ENCODE peak calls at places on chromosomes 2 and 18, in five cellular contexts. One of them, this sample, is unnamed.

GRCh38 chr2:100666996-100667395 is 104.2 kb downstream of the PDCL3 start:
- DNase-seq in body of pancreas: no peak
- DNase-seq in tibial nerve: no peak
- DNase-seq in heart right ventricle: no peak
- DNase-seq in fibroblast of lung: no peak
- DNase-seq in this sample: no peak

GRCh38 chr2:174730530-174731018 is 33.7 kb downstream of the CHRNA1 start:
- DNase-seq in body of pancreas: no peak
- DNase-seq in tibial nerve: no peak
- DNase-seq in heart right ventricle: no peak
- DNase-seq in fibroblast of lung: no peak
- DNase-seq in this sample: no peak

GRCh38 chr18:5628512-5629255 is 84.9 kb upstream of the EPB41L3 start:
- DNase-seq in body of pancreas: peak
- DNase-seq in tibial nerve: peak
- DNase-seq in heart right ventricle: peak
- DNase-seq in fibroblast of lung: peak
- DNase-seq in this sample: no peak

GRCh38 chr2:85396531-85397470 is 13.4 kb downstream of the CAPG start:
- DNase-seq in body of pancreas: no peak
- DNase-seq in tibial nerve: no peak
- DNase-seq in heart right ventricle: no peak
- DNase-seq in fibroblast of lung: no peak
- DNase-seq in this sample: no peak

GRCh38 chr2:73341039-73341438 is 44.6 kb upstream of the ALMS1 start:
- DNase-seq in body of pancreas: no peak
- DNase-seq in tibial nerve: no peak
- DNase-seq in heart right ventricle: no peak
- DNase-seq in fibroblast of lung: no peak
- DNase-seq in this sample: no peak

GRCh38 chr2:16318474-16319195 is 347.0 kb downstream of the CYRIA start:
- DNase-seq in body of pancreas: no peak
- DNase-seq in tibial nerve: no peak
- DNase-seq in heart right ventricle: no peak
- DNase-seq in fibroblast of lung: no peak
- DNase-seq in this sample: no peak

GRCh38 chr2:128408349-128409305 is 90.0 kb upstream of the HS6ST1 start:
- DNase-seq in body of pancreas: no peak
- DNase-seq in tibial nerve: no peak
- DNase-seq in heart right ventricle: no peak
- DNase-seq in fibroblast of lung: peak
- DNase-seq in this sample: no peak

GRCh38 chr18:70332694-70333093 is 43.8 kb downstream of the SOCS6 start:
- DNase-seq in body of pancreas: no peak
- DNase-seq in tibial nerve: no peak
- DNase-seq in heart right ventricle: no peak
- DNase-seq in fibroblast of lung: peak
- DNase-seq in this sample: no peak

GRCh38 chr18:49819768-49820662 is 6.7 kb upstream of the ACAA2 start:
- DNase-seq in body of pancreas: no peak
- DNase-seq in tibial nerve: no peak
- DNase-seq in heart right ventricle: no peak
- DNase-seq in fibroblast of lung: peak
- DNase-seq in this sample: peak

GRCh38 chr2:106085441-106085911 is 108.6 kb downstream of the UXS1 start:
- DNase-seq in body of pancreas: peak
- DNase-seq in tibial nerve: no peak
- DNase-seq in heart right ventricle: peak
- DNase-seq in fibroblast of lung: peak
- DNase-seq in this sample: no peak

GRCh38 chr2:191869781-191870180 is 22.9 kb upstream of the CAVIN2 start:
- DNase-seq in body of pancreas: no peak
- DNase-seq in tibial nerve: no peak
- DNase-seq in heart right ventricle: no peak
- DNase-seq in fibroblast of lung: no peak
- DNase-seq in this sample: no peak

GRCh38 chr2:150674283-150674682 is 186.8 kb upstream of the RND3 start:
- DNase-seq in body of pancreas: no peak
- DNase-seq in tibial nerve: no peak
- DNase-seq in heart right ventricle: no peak
- DNase-seq in fibroblast of lung: peak
- DNase-seq in this sample: no peak

DNA sequence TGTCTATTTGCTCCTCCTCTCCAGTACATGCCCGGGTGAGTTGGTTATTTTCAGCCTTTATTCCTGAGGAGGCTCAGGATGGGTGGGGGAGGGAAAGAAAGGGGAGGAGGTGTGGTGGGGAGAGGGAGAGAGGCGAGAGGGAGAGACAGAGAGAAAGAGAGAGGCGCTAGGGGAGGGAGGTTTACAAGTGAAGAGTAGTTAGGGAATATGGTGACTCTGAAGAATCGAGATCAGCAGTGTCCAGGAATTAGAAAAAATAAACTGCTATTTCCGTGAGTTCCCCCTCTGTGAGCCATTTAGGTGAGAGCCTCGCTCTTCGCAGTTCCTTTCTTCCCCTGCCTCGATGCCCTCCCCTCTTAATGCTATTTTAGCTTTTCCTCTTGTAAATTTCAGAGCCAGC is 138.9 kb downstream of the MEIS1 start:
- DNase-seq in body of pancreas: peak
- DNase-seq in tibial nerve: no peak
- DNase-seq in heart right ventricle: no peak
- DNase-seq in fibroblast of lung: peak
- DNase-seq in this sample: no peak
- H3K4me3 ChIP-seq in body of pancreas: no peak
- H3K4me3 ChIP-seq in tibial nerve: no peak
- H3K4me3 ChIP-seq in heart right ventricle: no peak
- H3K4me3 ChIP-seq in fibroblast of lung: peak
- H3K4me3 ChIP-seq in this sample: no peak

GRCh38 chr2:189552334-189552990 is 28.1 kb downstream of the SLC40A1 start:
- DNase-seq in body of pancreas: no peak
- DNase-seq in tibial nerve: no peak
- DNase-seq in heart right ventricle: no peak
- DNase-seq in fibroblast of lung: peak
- DNase-seq in this sample: no peak

GRCh38 chr2:189549440-189549832 is 31.1 kb downstream of the SLC40A1 start:
- DNase-seq in body of pancreas: peak
- DNase-seq in tibial nerve: no peak
- DNase-seq in heart right ventricle: peak
- DNase-seq in fibroblast of lung: peak
- DNase-seq in this sample: no peak

GRCh38 chr2:189553689-189554088 is 26.9 kb downstream of the SLC40A1 start:
- DNase-seq in body of pancreas: no peak
- DNase-seq in tibial nerve: no peak
- DNase-seq in heart right ventricle: no peak
- DNase-seq in fibroblast of lung: no peak
- DNase-seq in this sample: no peak

GRCh38 chr2:189552991-189553404 is 27.6 kb downstream of the SLC40A1 start:
- DNase-seq in body of pancreas: no peak
- DNase-seq in tibial nerve: no peak
- DNase-seq in heart right ventricle: no peak
- DNase-seq in fibroblast of lung: no peak
- DNase-seq in this sample: no peak

DNA sequence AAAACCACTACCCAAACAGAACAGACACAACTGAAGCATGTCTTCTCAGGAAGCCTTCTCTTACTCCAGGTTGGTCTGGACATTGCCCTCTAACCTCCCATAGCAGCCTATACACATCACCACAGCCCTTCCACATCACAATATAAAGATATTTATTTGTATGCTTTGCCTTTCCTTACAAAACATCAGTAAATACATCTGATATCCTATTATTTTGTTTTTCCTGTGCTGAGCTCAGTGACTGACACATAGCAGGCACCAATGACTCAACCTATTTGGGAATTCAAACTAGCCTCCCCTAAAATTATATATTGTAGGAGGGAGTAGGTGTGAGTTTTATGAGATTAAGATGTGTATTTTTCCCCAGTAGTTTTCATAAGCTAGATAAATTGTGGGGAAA is 28.8 kb downstream of the SLC40A1 start:
- DNase-seq in body of pancreas: no peak
- DNase-seq in tibial nerve: no peak
- DNase-seq in heart right ventricle: no peak
- DNase-seq in fibroblast of lung: no peak
- DNase-seq in this sample: no peak
- H3K27ac ChIP-seq in body of pancreas: peak
- H3K27ac ChIP-seq in tibial nerve: peak
- H3K27ac ChIP-seq in heart right ventricle: peak
- H3K27ac ChIP-seq in fibroblast of lung: no peak
- H3K27ac ChIP-seq in this sample: no peak

DNA sequence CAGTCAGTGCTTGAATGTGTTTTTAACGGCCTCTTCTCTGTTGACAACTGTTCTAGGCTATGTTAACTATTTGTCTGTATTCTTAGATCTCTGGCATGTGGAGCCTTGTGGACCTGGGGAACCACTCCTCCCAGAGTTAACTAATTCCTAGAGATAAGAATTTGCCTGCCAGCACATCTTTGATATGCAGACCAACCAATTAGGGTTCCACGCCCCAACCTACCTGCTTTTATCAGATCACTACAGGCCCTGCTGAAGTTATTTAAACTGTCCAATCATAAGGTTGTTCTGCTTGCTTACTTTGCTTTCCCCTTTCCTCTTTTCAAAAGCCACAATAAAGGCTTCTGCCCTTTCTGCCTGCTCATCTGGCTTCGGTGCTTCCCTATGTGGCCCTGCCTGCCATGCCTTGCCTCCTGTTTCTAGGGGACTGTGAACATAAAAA is 8.5 kb upstream of the CYBRD1 start:
- DNase-seq in body of pancreas: no peak
- DNase-seq in tibial nerve: no peak
- DNase-seq in heart right ventricle: no peak
- DNase-seq in fibroblast of lung: no peak
- DNase-seq in this sample: no peak
- H3K4me3 ChIP-seq in body of pancreas: no peak
- H3K4me3 ChIP-seq in tibial nerve: no peak
- H3K4me3 ChIP-seq in heart right ventricle: no peak
- H3K4me3 ChIP-seq in fibroblast of lung: no peak
- H3K4me3 ChIP-seq in this sample: no peak

GRCh38 chr18:32346667-32347066 is 124.0 kb downstream of the GAREM1 start:
- DNase-seq in body of pancreas: no peak
- DNase-seq in tibial nerve: no peak
- DNase-seq in heart right ventricle: no peak
- DNase-seq in fibroblast of lung: peak
- DNase-seq in this sample: no peak
- H3K27ac ChIP-seq in body of pancreas: no peak
- H3K27ac ChIP-seq in tibial nerve: peak
- H3K27ac ChIP-seq in heart right ventricle: peak
- H3K27ac ChIP-seq in fibroblast of lung: no peak
- H3K27ac ChIP-seq in this sample: no peak

DNA sequence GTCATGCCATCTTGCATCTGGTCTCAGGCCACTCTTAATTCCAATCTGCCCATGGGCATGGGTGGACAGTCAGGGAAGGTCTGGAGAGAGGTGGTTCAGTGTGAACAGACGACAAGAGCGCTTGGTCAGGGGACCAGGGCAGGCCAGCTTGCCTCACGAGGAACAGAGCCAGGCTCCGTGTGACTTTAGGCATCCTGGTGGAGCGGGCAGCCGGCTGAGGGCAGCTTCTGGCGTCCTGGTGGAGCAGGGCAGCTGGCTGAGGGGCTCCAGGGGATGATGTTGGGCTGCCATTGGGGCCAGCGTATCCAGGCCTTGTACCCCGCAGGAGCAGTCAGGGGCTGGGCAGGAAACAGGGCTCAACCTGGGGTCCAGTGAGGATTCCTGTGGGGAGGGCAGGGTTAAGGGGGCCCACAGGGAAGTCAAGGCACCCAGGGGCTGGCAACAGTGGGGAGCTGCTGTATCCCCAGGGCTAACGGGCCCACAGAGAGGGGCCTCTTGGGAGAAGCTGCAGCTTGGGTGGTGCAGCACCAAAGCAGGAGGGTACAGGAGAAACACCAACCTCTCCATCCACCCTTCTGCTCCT is 197.9 kb upstream of the TWIST2 start:
- DNase-seq in body of pancreas: no peak
- DNase-seq in tibial nerve: no peak
- DNase-seq in heart right ventricle: no peak
- DNase-seq in fibroblast of lung: no peak
- DNase-seq in this sample: no peak
- H3K4me3 ChIP-seq in body of pancreas: no peak
- H3K4me3 ChIP-seq in tibial nerve: no peak
- H3K4me3 ChIP-seq in heart right ventricle: no peak
- H3K4me3 ChIP-seq in fibroblast of lung: no peak
- H3K4me3 ChIP-seq in this sample: no peak

DNA sequence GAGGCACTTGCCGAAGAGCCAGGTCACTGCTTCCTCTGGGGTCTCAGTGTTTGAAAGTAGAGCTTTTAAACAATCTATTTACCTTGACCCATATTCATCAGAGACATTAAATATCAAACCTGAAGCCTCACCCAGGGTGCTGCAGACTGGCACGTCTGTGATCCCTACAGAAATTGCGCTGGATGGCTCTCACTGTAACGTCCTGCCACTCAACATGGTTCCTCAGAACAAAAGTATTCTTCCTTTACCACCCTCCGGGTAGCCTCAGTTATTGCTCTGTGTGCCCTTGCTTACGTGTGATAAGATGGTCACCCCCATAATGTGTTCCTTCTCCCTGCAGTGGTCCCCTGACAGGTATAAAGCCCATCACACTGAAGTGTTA is 87.1 kb downstream of the METTL8 start:
- DNase-seq in body of pancreas: no peak
- DNase-seq in tibial nerve: no peak
- DNase-seq in heart right ventricle: no peak
- DNase-seq in fibroblast of lung: no peak
- DNase-seq in this sample: no peak
- H3K27ac ChIP-seq in body of pancreas: no peak
- H3K27ac ChIP-seq in tibial nerve: no peak
- H3K27ac ChIP-seq in heart right ventricle: peak
- H3K27ac ChIP-seq in fibroblast of lung: no peak
- H3K27ac ChIP-seq in this sample: no peak

GRCh38 chr18:63132819-63133200 is 186.8 kb downstream of the BCL2 start:
- DNase-seq in body of pancreas: peak
- DNase-seq in tibial nerve: no peak
- DNase-seq in heart right ventricle: no peak
- DNase-seq in fibroblast of lung: no peak
- DNase-seq in this sample: no peak

GRCh38 chr18:63135101-63135500 is 184.5 kb downstream of the BCL2 start:
- DNase-seq in body of pancreas: no peak
- DNase-seq in tibial nerve: no peak
- DNase-seq in heart right ventricle: no peak
- DNase-seq in fibroblast of lung: no peak
- DNase-seq in this sample: no peak

GRCh38 chr18:63130176-63130575 is 189.4 kb downstream of the BCL2 start:
- DNase-seq in body of pancreas: no peak
- DNase-seq in tibial nerve: no peak
- DNase-seq in heart right ventricle: no peak
- DNase-seq in fibroblast of lung: no peak
- DNase-seq in this sample: no peak

GRCh38 chr18:63131106-63131943 is 188.2 kb downstream of the BCL2 start:
- DNase-seq in body of pancreas: peak
- DNase-seq in tibial nerve: peak
- DNase-seq in heart right ventricle: peak
- DNase-seq in fibroblast of lung: peak
- DNase-seq in this sample: peak

GRCh38 chr18:63131944-63132818 is 187.4 kb downstream of the BCL2 start:
- DNase-seq in body of pancreas: no peak
- DNase-seq in tibial nerve: no peak
- DNase-seq in heart right ventricle: no peak
- DNase-seq in fibroblast of lung: no peak
- DNase-seq in this sample: no peak
- H3K4me3 ChIP-seq in body of pancreas: no peak
- H3K4me3 ChIP-seq in tibial nerve: no peak
- H3K4me3 ChIP-seq in heart right ventricle: no peak
- H3K4me3 ChIP-seq in fibroblast of lung: no peak
- H3K4me3 ChIP-seq in this sample: peak

This sample was measured in CD4-positive, CD25-positive, alpha-beta regulatory T cell.